ENCODE peak calls at places on chromosomes 11 and 22, in eight cellular contexts. R is spleen, J is ovary, Q is endothelial cell of umbilical vein, X is A673, E is PC-3, Y is right lobe of liver, T is coronary artery. Z is an unnamed sample.

GRCh38 chr11:102546923-102547471 is 16.4 kb upstream of the MMP7 start:
- DNase-seq in R (no peak), J (no peak), Q (no peak), X (no peak), E (peak; percentile 49), Y (no peak), T (no peak), Z (peak; percentile 54)

GRCh38 chr22:38953577-38954413 is 3.6 kb upstream of the APOBEC3A start:
- DNase-seq in R (peak; percentile 80), J (no peak), Q (no peak), X (no peak), E (peak; percentile 6), Y (peak; percentile 50), T (no peak), Z (no peak)

GRCh38 chr11:95134491-95134890 is 44.8 kb downstream of the ENDOD1 start:
- DNase-seq in R (no peak), J (no peak), Q (no peak), X (no peak), E (peak; percentile 95), Y (no peak), T (no peak), Z (no peak)

GRCh38 chr11:69452589-69452988 is 28.9 kb upstream of the LINC01488 start:
- DNase-seq in R (no peak), J (no peak), Q (no peak), X (no peak), E (no peak), Y (no peak), T (no peak), Z (no peak)

GRCh38 chr11:31412946-31413345 is 43.3 kb downstream of the DNAJC24 start:
- DNase-seq in R (no peak), J (no peak), Q (no peak), X (peak; percentile 39), E (peak; percentile 32), Y (no peak), T (no peak), Z (no peak)

GRCh38 chr22:48664586-48664985 is 1163.1 kb downstream of the BRD1 start:
- DNase-seq in R (no peak), J (no peak), Q (no peak), X (peak; percentile 47), E (no peak), Y (no peak), T (no peak), Z (no peak)

GRCh38 chr11:107691003-107691402 is 20.9 kb downstream of the SLN start:
- DNase-seq in R (no peak), J (no peak), Q (peak; percentile 52), X (no peak), E (peak; percentile 75), Y (no peak), T (no peak), Z (no peak)

GRCh38 chr22:39312410-39312809 is 7.0 kb downstream of the RPL3 start:
- DNase-seq in R (no peak), J (no peak), Q (no peak), X (no peak), E (no peak), Y (no peak), T (no peak), Z (no peak)

GRCh38 chr11:3622521-3622920 is 19.3 kb downstream of the ART5 start:
- DNase-seq in R (peak; percentile 54), J (no peak), Q (no peak), X (no peak), E (no peak), Y (no peak), T (no peak), Z (no peak)

GRCh38 chr11:68541983-68542382 is 81.4 kb downstream of the PPP6R3 start:
- DNase-seq in R (no peak), J (no peak), Q (no peak), X (no peak), E (no peak), Y (no peak), T (no peak), Z (no peak)

GRCh38 chr11:124946735-124947141 is 7.3 kb upstream of the CCDC15 start:
- DNase-seq in R (no peak), J (no peak), Q (no peak), X (no peak), E (peak; percentile 24), Y (no peak), T (no peak), Z (no peak)

GRCh38 chr22:33811208-33811607 is 109.1 kb downstream of the LARGE1 start:
- DNase-seq in R (no peak), J (no peak), Q (no peak), X (no peak), E (no peak), Y (no peak), T (no peak), Z (no peak)

GRCh38 chr11:72308226-72309073 is 64.5 kb upstream of the PHOX2A start:
- DNase-seq in R (no peak), J (no peak), Q (peak; percentile 15), X (peak; percentile 99), E (peak; percentile 35), Y (no peak), T (no peak), Z (no peak)

GRCh38 chr11:77046060-77046501 is 11.9 kb downstream of the B3GNT6 start:
- DNase-seq in R (no peak), J (peak; percentile 69), Q (peak; percentile 21), X (peak; percentile 50), E (peak; percentile 81), Y (peak; percentile 63), T (no peak), Z (peak; percentile 66)

DNA sequence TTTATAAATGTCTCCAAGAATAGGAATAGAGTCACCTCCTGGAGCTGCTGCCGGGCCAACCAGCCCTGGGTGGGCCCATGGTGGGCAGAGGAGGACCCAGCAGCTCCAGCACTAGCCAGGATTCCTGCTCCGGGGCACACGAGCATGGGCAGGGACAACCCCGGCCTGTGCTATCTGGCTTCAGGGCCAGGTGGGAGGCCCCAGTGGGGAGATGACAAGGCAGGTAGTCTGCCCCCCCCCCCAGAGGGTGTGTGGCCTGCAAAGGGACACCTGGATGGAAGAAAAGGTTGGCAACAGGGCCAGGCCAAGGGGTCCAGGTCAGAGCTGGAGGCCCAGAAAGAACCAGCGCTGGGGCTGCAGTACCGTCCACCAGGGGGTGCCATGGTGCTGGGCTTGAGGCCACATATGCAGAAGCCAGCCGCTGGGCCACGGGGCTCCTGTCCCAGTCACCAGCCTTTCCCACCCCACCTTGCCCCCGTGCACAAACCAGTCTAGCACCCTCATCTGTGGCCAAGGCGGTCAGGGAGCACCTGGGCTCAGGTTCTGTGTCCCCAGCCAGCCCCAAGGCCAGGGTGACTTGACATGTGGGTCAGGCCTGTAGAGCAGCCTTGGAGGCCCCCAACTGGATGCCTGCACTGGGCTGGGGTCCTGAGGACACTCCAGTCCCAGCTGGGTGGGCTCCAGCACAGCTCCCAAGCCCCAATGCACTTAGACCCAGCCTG is 3.5 kb downstream of the TSPAN32 start:
- DNase-seq in R (peak; percentile 97), J (peak; percentile 91), Q (peak; percentile 56), X (peak; percentile 63), E (peak; percentile 77), Y (peak; percentile 89), T (peak; percentile 89), Z (peak; percentile 93)
- TF ChIP-seq CTCF in R (peak; percentile 94), J (peak; percentile 94), Q (peak; percentile 85), X (peak; percentile 83), E (peak; percentile 85), Y (peak; percentile 89), T (peak; percentile 77), Z (peak; percentile 96)

DNA sequence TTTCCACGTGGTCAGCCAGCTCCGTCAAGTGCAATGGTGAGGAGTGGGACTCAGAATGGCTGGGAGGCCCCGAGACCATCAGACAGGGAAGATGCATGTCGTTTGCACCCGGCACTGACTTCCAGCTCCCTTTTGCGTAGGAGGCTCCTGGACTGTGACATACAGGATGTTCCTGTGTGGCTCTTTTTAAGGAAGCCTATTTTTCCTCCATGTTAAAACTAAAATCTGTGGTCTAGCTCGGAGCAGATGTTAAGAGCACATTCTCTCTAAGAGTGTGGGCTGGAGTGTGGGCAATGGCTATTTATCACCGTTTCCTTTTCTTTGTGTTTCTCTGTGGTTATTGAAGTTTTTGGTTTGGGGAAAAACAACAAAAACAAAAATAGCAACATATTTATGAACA is 40.9 kb upstream of the AMPD3 start:
- DNase-seq in R (no peak), J (no peak), Q (no peak), X (no peak), E (no peak), Y (no peak), T (no peak), Z (no peak)
- H3K27ac ChIP-seq in R (no peak overlapping the region), J (no peak overlapping the region), Q (no peak overlapping the region), X (peak overlapping the region; percentile 67), E (no peak overlapping the region), Y (no peak overlapping the region), T (no peak overlapping the region), Z (no peak overlapping the region)

GRCh38 chr11:112459001-112459400 is 198.3 kb upstream of the PLET1 start:
- DNase-seq in R (no peak), J (no peak), Q (peak; percentile 10), X (peak; percentile 37), E (no peak), Y (no peak), T (no peak), Z (no peak)
- H3K4me3 ChIP-seq in R (peak overlapping the region; percentile 20), J (no peak overlapping the region), Q (no peak overlapping the region), X (peak overlapping the region; percentile 28), E (peak overlapping the region; percentile 67), Y (no peak overlapping the region), T (no peak overlapping the region), Z (no peak overlapping the region)

GRCh38 chr11:86608251-86608799 is 64.1 kb downstream of the ME3 start:
- DNase-seq in R (no peak), J (peak; percentile 84), Q (peak; percentile 91), X (peak; percentile 82), E (peak; percentile 82), Y (peak; percentile 76), T (no peak), Z (peak; percentile 48)
- TF ChIP-seq CTCF in R (peak; percentile 70), J (peak; percentile 97), Q (peak; percentile 85), X (peak; percentile 100), E (peak; percentile 96), Y (peak; percentile 93), T (peak; percentile 94), Z (peak; percentile 89)

GRCh38 chr11:86663741-86664140 is 8.7 kb downstream of the ME3 start:
- DNase-seq in R (no peak), J (no peak), Q (no peak), X (no peak), E (no peak), Y (no peak), T (no peak), Z (no peak)
- H3K27ac ChIP-seq in R (no peak overlapping the region), J (no peak overlapping the region), Q (no peak overlapping the region), X (no peak overlapping the region), E (no peak overlapping the region), Y (no peak overlapping the region), T (peak overlapping the region; percentile 46), Z (no peak overlapping the region)

GRCh38 chr11:46346886-46347636 is at the start of gene DGKZ:
- DNase-seq in R (peak; percentile 99), J (peak; percentile 93), Q (peak; percentile 84), X (peak; percentile 97), E (peak; percentile 87), Y (peak; percentile 88), T (peak; percentile 87), Z (peak; percentile 92)

GRCh38 chr11:46347637-46348311 is 511 bp downstream of the DGKZ start:
- DNase-seq in R (peak; percentile 94), J (peak; percentile 64), Q (no peak), X (no peak), E (no peak), Y (peak; percentile 64), T (no peak), Z (no peak)

GRCh38 chr11:46345131-46345597 is 2.1 kb upstream of the DGKZ start:
- DNase-seq in R (peak; percentile 93), J (no peak), Q (peak; percentile 54), X (no peak), E (no peak), Y (peak; percentile 70), T (no peak), Z (peak; percentile 84)

GRCh38 chr11:46343520-46343919 is 3.7 kb upstream of the DGKZ start:
- DNase-seq in R (no peak), J (no peak), Q (no peak), X (no peak), E (no peak), Y (no peak), T (no peak), Z (no peak)

GRCh38 chr11:46345881-46346484 is 1.3 kb upstream of the DGKZ start:
- DNase-seq in R (peak; percentile 86), J (no peak), Q (no peak), X (no peak), E (no peak), Y (no peak), T (no peak), Z (no peak)
- H3K4me3 ChIP-seq in R (peak overlapping the region; percentile 96), J (no peak overlapping the region), Q (peak overlapping the region; percentile 38), X (no peak overlapping the region), E (no peak overlapping the region), Y (peak overlapping the region; percentile 71), T (peak overlapping the region; percentile 83), Z (peak overlapping the region; percentile 64)